ENCODE peak calls at places on chromosomes 2 and 18, in ten cellular contexts. A is mammary epithelial cell, K is psoas muscle, B is HCT116, J is tibial nerve, M is prostate gland, T is cardiac muscle cell, Q is brain microvascular endothelial cell, C is H1, O is RWPE1. X is an unnamed sample.
A peak's percentile ranks its signal among the peaks of the same experiment; 100 is the strongest.

GRCh38 chr18:74196220-74197119 is 48.1 kb downstream of the TIMM21 start:
- DNase-seq in A (peak; percentile 52), K (no peak), B (peak; percentile 42), J (no peak), M (peak; percentile 58), T (peak; percentile 72), Q (peak; percentile 51), C (no peak), O (peak; percentile 79), X (peak; percentile 35)

GRCh38 chr18:12282436-12283039 is 25.5 kb upstream of the TUBB6 start:
- DNase-seq in A (peak; percentile 92), K (no peak), B (no peak), J (no peak), M (no peak), T (no peak), Q (peak; percentile 92), C (no peak), O (peak; percentile 69), X (no peak)

GRCh38 chr2:157835425-157835824 is 40.7 kb downstream of the ACVR1 start:
- DNase-seq in A (no peak), K (no peak), B (no peak), J (no peak), M (no peak), T (no peak), Q (no peak), C (no peak), O (no peak), X (no peak)

GRCh38 chr2:20438334-20439192 is 8.3 kb upstream of the RHOB start:
- DNase-seq in A (peak; percentile 84), K (no peak), B (no peak), J (peak; percentile 39), M (no peak), T (no peak), Q (peak; percentile 69), C (no peak), O (peak; percentile 83), X (no peak)

GRCh38 chr2:172038121-172038520 is 38.4 kb downstream of the METAP1D start:
- DNase-seq in A (no peak), K (no peak), B (no peak), J (no peak), M (no peak), T (no peak), Q (no peak), C (no peak), O (no peak), X (no peak)

GRCh38 chr2:197911667-197912066 is 107.3 kb downstream of the PLCL1 start:
- DNase-seq in A (no peak), K (no peak), B (no peak), J (no peak), M (no peak), T (no peak), Q (no peak), C (no peak), O (no peak), X (no peak)

GRCh38 chr18:78955066-78955465 is 24.6 kb upstream of the SALL3 start:
- DNase-seq in A (no peak), K (no peak), B (no peak), J (no peak), M (no peak), T (no peak), Q (no peak), C (no peak), O (no peak), X (no peak)

GRCh38 chr2:158966321-158966720 is 2.1 kb upstream of the TANC1 start:
- DNase-seq in A (no peak), K (no peak), B (no peak), J (no peak), M (no peak), T (no peak), Q (no peak), C (no peak), O (no peak), X (no peak)

GRCh38 chr2:222280795-222281194 is 18.0 kb downstream of the PAX3 start:
- DNase-seq in A (no peak), K (no peak), B (no peak), J (no peak), M (no peak), T (no peak), Q (no peak), C (no peak), O (no peak), X (no peak)

DNA sequence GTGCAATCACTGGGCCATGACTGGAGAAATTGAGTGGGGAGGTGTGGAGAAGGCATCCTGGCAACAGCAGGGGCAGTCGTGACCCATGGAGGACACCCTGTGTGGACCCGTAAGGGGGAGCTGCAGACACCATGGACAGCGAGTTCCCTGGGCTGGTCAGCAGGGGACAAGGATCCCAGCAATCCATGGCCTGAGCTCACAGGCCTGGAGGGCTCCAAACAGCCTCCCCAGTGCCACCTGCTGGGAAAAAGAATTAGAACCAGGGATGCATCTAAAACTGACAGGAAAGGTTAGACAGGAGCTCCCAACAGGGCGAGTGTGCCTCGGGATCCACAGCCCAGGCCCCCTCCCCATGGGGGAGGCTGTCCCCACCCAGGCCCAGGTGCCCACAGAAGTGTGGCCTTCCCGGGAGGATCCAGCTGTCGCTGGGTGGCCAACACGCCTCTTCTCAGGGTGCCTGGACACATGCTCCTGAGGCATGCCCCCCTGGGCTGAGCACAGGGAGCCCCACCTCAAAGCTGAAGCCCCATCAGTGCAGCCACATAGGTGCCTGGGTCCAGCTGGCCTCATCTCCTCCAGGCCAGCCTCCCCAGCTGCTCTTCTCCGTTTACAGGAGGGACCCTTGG is 20.5 kb upstream of the KIF1A start:
- DNase-seq in A (peak; percentile 40), K (no peak), B (peak; percentile 53), J (no peak), M (peak; percentile 49), T (peak; percentile 89), Q (peak; percentile 71), C (peak; percentile 46), O (peak; percentile 57), X (no peak)
- TF ChIP-seq CTCF in A (peak; percentile 76), K (peak; percentile 43), B (peak; percentile 93), J (peak; percentile 52), M (peak; percentile 69), T (peak; percentile 74), Q (peak; percentile 74), C (peak; percentile 58), O (peak; percentile 55), X (peak; percentile 16)

GRCh38 chr2:232275670-232276069 is 102.9 kb upstream of the ALPP start:
- DNase-seq in A (no peak), K (no peak), B (no peak), J (no peak), M (no peak), T (no peak), Q (no peak), C (no peak), O (no peak), X (no peak)

GRCh38 chr2:232276084-232276738 is 102.3 kb upstream of the ALPP start:
- DNase-seq in A (no peak), K (no peak), B (no peak), J (no peak), M (peak; percentile 46), T (no peak), Q (no peak), C (no peak), O (no peak), X (no peak)

GRCh38 chr2:232276739-232277313 is 101.7 kb upstream of the ALPP start:
- DNase-seq in A (no peak), K (no peak), B (no peak), J (no peak), M (no peak), T (no peak), Q (no peak), C (peak; percentile 5), O (no peak), X (no peak)

GRCh38 chr2:232269867-232270266 is 108.7 kb upstream of the ALPP start:
- DNase-seq in A (no peak), K (no peak), B (no peak), J (no peak), M (no peak), T (no peak), Q (no peak), C (no peak), O (no peak), X (no peak)

GRCh38 chr2:232273903-232274598 is 104.5 kb upstream of the ALPP start:
- DNase-seq in A (no peak), K (no peak), B (no peak), J (no peak), M (no peak), T (no peak), Q (no peak), C (no peak), O (no peak), X (no peak)
- H3K27ac ChIP-seq in A (no peak overlapping the region), K (peak overlapping the region; percentile 34), B (no peak overlapping the region), J (no peak overlapping the region), M (no peak overlapping the region), T (no peak overlapping the region), Q (no peak overlapping the region), C (no peak overlapping the region), O (no peak overlapping the region), X (no peak overlapping the region)

DNA sequence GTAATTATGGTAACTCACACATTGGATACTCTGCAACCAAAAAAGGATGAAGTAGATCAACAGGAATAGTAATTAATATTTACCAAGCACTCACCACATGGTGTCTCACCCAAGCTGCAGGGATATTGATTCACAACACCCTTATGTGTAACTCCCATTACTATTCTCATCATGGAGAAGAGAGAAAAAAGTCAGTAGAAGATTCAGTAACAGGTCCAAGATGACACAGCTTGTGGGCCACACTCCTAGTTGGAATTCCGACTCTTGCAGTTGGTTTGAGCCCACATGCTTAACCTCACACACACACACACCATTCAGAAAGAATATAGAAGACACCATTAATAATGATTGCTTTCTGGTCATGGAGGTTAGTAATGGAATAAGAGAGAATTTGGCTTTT is 1.7 kb upstream of the MLPH start:
- DNase-seq in A (no peak), K (no peak), B (no peak), J (no peak), M (no peak), T (no peak), Q (no peak), C (no peak), O (no peak), X (no peak)
- TF ChIP-seq CTCF in A (no peak), K (no peak), B (no peak), J (no peak), M (no peak), T (no peak), Q (no peak), C (no peak), O (no peak), X (no peak)

GRCh38 chr18:55405655-55406373 is 182.2 kb downstream of the TCF4 start:
- DNase-seq in A (peak; percentile 84), K (peak; percentile 94), B (no peak), J (peak; percentile 72), M (peak; percentile 61), T (peak; percentile 55), Q (peak; percentile 99), C (no peak), O (peak; percentile 55), X (no peak)

GRCh38 chr18:55407774-55408535 is 180.0 kb downstream of the TCF4 start:
- DNase-seq in A (no peak), K (no peak), B (no peak), J (no peak), M (no peak), T (no peak), Q (no peak), C (no peak), O (no peak), X (no peak)

GRCh38 chr18:55406374-55407045 is 181.5 kb downstream of the TCF4 start:
- DNase-seq in A (no peak), K (peak; percentile 50), B (no peak), J (no peak), M (no peak), T (no peak), Q (no peak), C (no peak), O (no peak), X (no peak)

GRCh38 chr18:55404811-55405654 is 183.0 kb downstream of the TCF4 start:
- DNase-seq in A (no peak), K (no peak), B (no peak), J (no peak), M (no peak), T (no peak), Q (no peak), C (no peak), O (no peak), X (no peak)

GRCh38 chr18:55407191-55407590 is 180.8 kb downstream of the TCF4 start:
- DNase-seq in A (no peak), K (no peak), B (no peak), J (no peak), M (no peak), T (no peak), Q (no peak), C (no peak), O (no peak), X (no peak)
- H3K27ac ChIP-seq in A (no peak overlapping the region), K (peak overlapping the region; percentile 79), B (no peak overlapping the region), J (no peak overlapping the region), M (no peak overlapping the region), T (no peak overlapping the region), Q (no peak overlapping the region), C (no peak overlapping the region), O (no peak overlapping the region), X (no peak overlapping the region)

X was measured in CD4-positive, alpha-beta T cell.